ENCODE peak calls at places on chromosomes 5 and 9, in five cellular contexts. D is Panc1, Q is ovary, S is adrenal gland, T is astrocyte. E is an unnamed sample.

GRCh38 chr9:136326061-136326776 is 1.1 kb upstream of the GPSM1 start:
- DNase-seq in D (no peak), Q (peak; percentile 75), S (no peak), T (peak; percentile 70), E (peak; percentile 74)

GRCh38 chr5:152689275-152689711 is 284.2 kb upstream of the NMUR2 start:
- DNase-seq in D (no peak), Q (no peak), S (no peak), T (peak; percentile 6), E (peak; percentile 25)

GRCh38 chr5:160324885-160325284 is 12.5 kb upstream of the CCNJL start:
- DNase-seq in D (no peak), Q (no peak), S (no peak), T (no peak), E (no peak)

GRCh38 chr5:622359-622758 is 10.2 kb downstream of the CEP72 start:
- DNase-seq in D (no peak), Q (no peak), S (no peak), T (no peak), E (no peak)

GRCh38 chr9:116002624-116003023 is 151.0 kb upstream of the PAPPA start:
- DNase-seq in D (no peak), Q (no peak), S (no peak), T (peak; percentile 54), E (no peak)

GRCh38 chr5:146425023-146425422 is 22.1 kb upstream of the TCERG1 start:
- DNase-seq in D (no peak), Q (no peak), S (no peak), T (no peak), E (no peak)

GRCh38 chr5:65924366-65925093 is 1.8 kb upstream of the ERBIN start:
- DNase-seq in D (no peak), Q (no peak), S (peak; percentile 20), T (no peak), E (no peak)

GRCh38 chr5:14364576-14365472 is 216.8 kb upstream of the OTULINL start:
- DNase-seq in D (no peak), Q (no peak), S (no peak), T (no peak), E (no peak)

GRCh38 chr5:155394727-155395126 is 381.2 kb downstream of the KIF4B start:
- DNase-seq in D (no peak), Q (no peak), S (no peak), T (no peak), E (no peak)

GRCh38 chr5:154101184-154101583 is 62.4 kb downstream of the MFAP3 start:
- DNase-seq in D (no peak), Q (no peak), S (no peak), T (no peak), E (peak; percentile 60)

GRCh38 chr5:160260006-160260775 is 30.9 kb downstream of the FABP6 start:
- DNase-seq in D (no peak), Q (no peak), S (no peak), T (no peak), E (no peak)

GRCh38 chr5:154138701-154139100 is 51.8 kb upstream of the GALNT10 start:
- DNase-seq in D (no peak), Q (no peak), S (peak; percentile 34), T (peak; percentile 5), E (no peak)

GRCh38 chr5:170067152-170067551 is 38.5 kb upstream of the FOXI1 start:
- DNase-seq in D (no peak), Q (no peak), S (no peak), T (no peak), E (no peak)

GRCh38 chr5:16812911-16813310 is 123.2 kb downstream of the MYO10 start:
- DNase-seq in D (peak; percentile 33), Q (no peak), S (no peak), T (peak; percentile 54), E (no peak)

GRCh38 chr5:17216974-17217325 is 481 bp upstream of the BASP1 start:
- DNase-seq in D (no peak), Q (peak; percentile 70), S (peak; percentile 22), T (peak; percentile 66), E (peak; percentile 78)

GRCh38 chr9:96449522-96449843 is 486 bp upstream of the HABP4 start:
- DNase-seq in D (no peak), Q (no peak), S (no peak), T (peak; percentile 10), E (no peak)

GRCh38 chr9:133738039-133738805 is at the start of gene SARDH:
- DNase-seq in D (no peak), Q (peak; percentile 67), S (peak; percentile 18), T (peak; percentile 16), E (peak; percentile 86)

GRCh38 chr5:161846731-161847130 is 1.2 kb upstream of the GABRA1 start:
- DNase-seq in D (no peak), Q (no peak), S (no peak), T (peak; percentile 0), E (peak; percentile 6)

GRCh38 chr9:134378901-134379338 is 52.7 kb downstream of the RXRA start:
- DNase-seq in D (no peak), Q (no peak), S (peak; percentile 68), T (peak; percentile 31), E (peak; percentile 47)

GRCh38 chr5:68087866-68088265 is 127.7 kb upstream of the PIK3R1 start:
- DNase-seq in D (no peak), Q (no peak), S (no peak), T (peak; percentile 36), E (peak; percentile 71)

GRCh38 chr5:179112469-179113142 is 52.4 kb downstream of the ZNF354C start:
- DNase-seq in D (no peak), Q (no peak), S (no peak), T (no peak), E (no peak)

GRCh38 chr5:179113143-179113530 is 53.0 kb downstream of the ZNF354C start:
- DNase-seq in D (no peak), Q (no peak), S (no peak), T (no peak), E (no peak)

GRCh38 chr5:179113945-179114641 is 53.9 kb downstream of the ZNF354C start:
- DNase-seq in D (no peak), Q (no peak), S (no peak), T (no peak), E (no peak)

GRCh38 chr5:179110528-179110927 is 50.4 kb downstream of the ZNF354C start:
- DNase-seq in D (no peak), Q (no peak), S (no peak), T (no peak), E (no peak)

DNA sequence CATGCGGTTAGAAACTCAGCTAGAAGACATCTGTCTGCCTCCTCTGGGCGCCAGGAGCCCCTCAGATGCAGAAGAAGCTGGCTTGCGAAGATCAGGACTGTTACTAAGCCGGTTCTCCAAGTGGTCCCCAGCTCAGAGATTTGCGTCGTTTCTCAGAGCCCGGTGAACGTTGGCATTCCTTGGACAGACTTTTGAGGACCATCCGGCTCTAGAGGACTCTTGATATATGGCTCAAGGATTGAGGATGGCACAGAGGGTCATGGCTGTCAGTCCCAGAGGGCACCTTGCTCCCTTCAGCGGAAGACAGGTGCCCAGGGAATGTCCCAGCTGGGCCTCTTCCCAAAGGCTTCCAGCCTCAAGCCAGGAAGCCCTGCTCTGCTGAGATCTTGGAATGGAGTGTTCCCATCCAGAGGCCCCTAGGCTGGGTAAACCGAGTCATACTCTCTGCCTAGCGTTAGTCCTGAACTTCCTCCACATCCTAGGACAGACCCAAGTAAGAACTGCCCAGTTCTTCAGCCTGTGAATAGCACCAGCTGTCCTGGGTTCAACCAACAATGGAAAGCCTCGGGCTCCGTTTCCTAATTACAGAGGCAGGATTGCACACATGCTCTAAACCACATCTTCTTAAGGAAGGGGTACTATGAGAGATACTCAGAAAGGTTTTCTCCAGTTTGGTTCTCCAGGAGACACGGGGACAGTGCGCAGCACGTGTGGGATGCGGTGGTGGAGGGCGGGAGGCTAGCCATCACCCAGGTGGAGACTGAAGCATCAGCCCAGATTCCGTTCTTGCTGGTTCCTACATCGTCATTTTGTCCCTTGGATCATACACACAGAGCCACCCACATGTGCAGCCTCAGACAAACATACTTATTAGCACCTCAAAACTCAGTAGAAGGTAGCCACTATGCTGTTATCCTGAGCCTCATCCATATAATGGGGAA is 51.4 kb downstream of the ZNF354C start:
- DNase-seq in D (no peak), Q (no peak), S (no peak), T (no peak), E (no peak)
- H3K9me3 ChIP-seq in D (no peaks in the 10 kb centered on the region), Q (peaks cover 22% of the 10 kb centered on the region), S (no peaks in the 10 kb centered on the region), T (peaks cover 4% of the 10 kb centered on the region), E (no peaks in the 10 kb centered on the region)

DNA sequence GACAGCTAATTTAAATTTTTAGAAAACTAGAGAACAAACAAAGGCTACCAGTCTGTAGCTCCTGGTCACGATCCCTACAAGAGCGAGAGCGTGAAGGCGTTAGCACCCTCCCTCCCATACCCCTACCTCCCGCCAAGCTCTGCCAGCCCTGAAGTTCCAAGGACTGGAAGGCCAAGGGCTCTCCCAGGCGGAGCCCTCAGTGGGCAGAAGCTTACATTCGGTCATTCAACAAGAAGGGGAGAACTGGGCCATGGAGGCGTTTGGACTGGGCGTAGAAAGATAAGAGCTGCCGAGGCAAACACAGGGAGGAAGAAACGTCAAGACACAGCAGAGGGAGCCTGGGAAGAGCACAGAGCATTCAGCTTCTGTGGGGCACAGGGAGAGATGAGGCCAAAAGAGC is 3.0 kb downstream of the MXD3 start:
- DNase-seq in D (no peak), Q (no peak), S (no peak), T (no peak), E (no peak)
- H3K27ac ChIP-seq in D (no peak overlapping the region), Q (no peak overlapping the region), S (no peak overlapping the region), T (no peak overlapping the region), E (no peak overlapping the region)

GRCh38 chr9:131257266-131258025 is 18.9 kb downstream of the FAM78A start:
- DNase-seq in D (no peak), Q (no peak), S (no peak), T (no peak), E (no peak)
- H3K9me3 ChIP-seq in D (no peaks in the 10 kb centered on the region), Q (no peaks in the 10 kb centered on the region), S (no peaks in the 10 kb centered on the region), T (no peaks in the 10 kb centered on the region), E (no peaks in the 10 kb centered on the region)

GRCh38 chr9:99351647-99352046 is 129.6 kb downstream of the SEC61B start:
- DNase-seq in D (no peak), Q (no peak), S (no peak), T (no peak), E (no peak)

GRCh38 chr9:99350461-99350860 is 128.4 kb downstream of the SEC61B start:
- DNase-seq in D (no peak), Q (no peak), S (no peak), T (no peak), E (no peak)

GRCh38 chr9:99354104-99354503 is 132.0 kb downstream of the SEC61B start:
- DNase-seq in D (no peak), Q (no peak), S (no peak), T (no peak), E (no peak)

GRCh38 chr9:99352786-99353185 is 130.7 kb downstream of the SEC61B start:
- DNase-seq in D (no peak), Q (no peak), S (no peak), T (no peak), E (no peak)

GRCh38 chr9:99353408-99353807 is 131.3 kb downstream of the SEC61B start:
- DNase-seq in D (no peak), Q (no peak), S (no peak), T (peak; percentile 79), E (peak; percentile 91)
- H3K27ac ChIP-seq in D (no peak overlapping the region), Q (no peak overlapping the region), S (no peak overlapping the region), T (no peak overlapping the region), E (no peak overlapping the region)

GRCh38 chr5:3886521-3887461 is 291.2 kb downstream of the IRX1 start:
- DNase-seq in D (no peak), Q (no peak), S (no peak), T (peak; percentile 42), E (peak; percentile 64)
- H3K9me3 ChIP-seq in D (no peaks in the 10 kb centered on the region), Q (no peaks in the 10 kb centered on the region), S (no peaks in the 10 kb centered on the region), T (peaks cover 2% of the 10 kb centered on the region), E (no peaks in the 10 kb centered on the region)

DNA sequence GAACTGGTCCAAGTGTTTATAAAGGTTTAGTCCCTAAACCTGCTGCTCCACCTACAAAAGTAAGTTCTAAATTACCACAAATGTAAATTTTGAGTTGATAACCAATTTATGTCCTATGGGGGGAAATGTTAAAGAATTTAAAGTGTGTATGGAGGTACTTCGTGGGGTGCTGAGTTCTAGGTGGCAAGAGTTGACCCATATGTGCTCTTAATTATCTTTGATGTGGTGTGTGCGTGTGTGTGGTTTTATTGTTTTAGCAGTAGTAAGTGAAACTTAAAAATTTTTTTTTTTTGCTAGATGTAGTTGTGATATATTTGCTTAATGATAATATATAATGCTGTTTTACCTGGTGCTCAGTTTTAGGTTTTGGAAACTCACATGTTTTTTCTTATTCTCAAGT is 72.6 kb downstream of the GPBP1 start:
- DNase-seq in D (no peak), Q (no peak), S (no peak), T (no peak), E (no peak)
- H3K27ac ChIP-seq in D (no peak overlapping the region), Q (no peak overlapping the region), S (no peak overlapping the region), T (no peak overlapping the region), E (no peak overlapping the region)

E was measured in cardiac muscle cell.